ENCODE peak calls at places on chromosomes 13 and 19, in nine cellular contexts. O is pons; W is germinal center; C is trophoblast cell; V is aorta; F is cardiac muscle cell; I is lower leg skin; E is body of pancreas; K is stimulated activated CD8-positive, alpha-beta memory T cell treated with anti-CD3 and anti-CD28 coated beads, Interleukin-2, amount 100 ng/mL, for 48 hours. B is an unnamed sample.

GRCh38 chr13:113410472-113411201 is 42.7 kb downstream of the ADPRHL1 start:
- DNase-seq in K (no peak), V (peak; percentile 79), O (no peak), E (no peak), W (no peak), F (no peak), C (peak; percentile 25), I (no peak), B (no peak)

GRCh38 chr19:16584825-16585801 is 12.9 kb upstream of the SLC35E1 start:
- DNase-seq in F (no peak), C (no peak), E (no peak), O (no peak), W (no peak), V (no peak), K (no peak), I (no peak), B (no peak)

GRCh38 chr19:4633140-4633967 is 6.0 kb upstream of the TNFAIP8L1 start:
- DNase-seq in V (peak; percentile 83), F (peak; percentile 84), C (peak; percentile 81), I (no peak), W (peak; percentile 58), K (peak; percentile 36), O (peak; percentile 82), E (peak; percentile 74), B (no peak)

GRCh38 chr19:11203194-11204075 is 6.1 kb upstream of the KANK2 start:
- DNase-seq in C (peak; percentile 15), I (peak; percentile 71), O (peak; percentile 26), F (peak; percentile 93), K (peak; percentile 32), V (peak; percentile 91), W (peak; percentile 72), E (peak; percentile 63), B (no peak)

GRCh38 chr13:27130223-27131015 is 41.2 kb downstream of the USP12 start:
- DNase-seq in C (no peak), E (no peak), V (no peak), F (peak; percentile 76), W (no peak), I (no peak), O (no peak), K (no peak), B (no peak)

GRCh38 chr19:32581704-32582164 is 744 bp downstream of the PDCD5 start:
- DNase-seq in O (no peak), C (peak; percentile 34), E (no peak), V (no peak), K (no peak), I (no peak), F (peak; percentile 72), W (no peak), B (no peak)

GRCh38 chr19:51398096-51398704 is 7.8 kb upstream of the C19orf84 start:
- DNase-seq in V (no peak), W (peak; percentile 45), I (no peak), C (no peak), O (peak; percentile 62), K (no peak), F (peak; percentile 39), E (no peak), B (no peak)

GRCh38 chr13:111911141-111911720 is 155.7 kb upstream of the SOX1 start:
- DNase-seq in V (no peak), O (no peak), W (no peak), I (no peak), K (no peak), F (no peak), E (no peak), C (no peak), B (no peak)

GRCh38 chr13:100753391-100753790 is 78.8 kb upstream of the TMTC4 start:
- DNase-seq in K (no peak), C (no peak), W (no peak), E (no peak), I (no peak), V (no peak), F (no peak), O (no peak), B (no peak)

GRCh38 chr13:78675112-78675511 is 16.2 kb upstream of the OBI1 start:
- DNase-seq in O (no peak), W (no peak), F (no peak), E (no peak), I (no peak), C (no peak), V (no peak), K (no peak), B (no peak)

GRCh38 chr19:48698046-48698445 is 2.3 kb downstream of the FUT2 start:
- DNase-seq in O (no peak), F (peak; percentile 85), W (no peak), C (no peak), E (peak; percentile 46), I (no peak), K (no peak), V (no peak), B (no peak)

GRCh38 chr13:24233351-24233901 is 72.9 kb downstream of the SPATA13 start:
- DNase-seq in K (no peak), F (peak; percentile 79), E (no peak), I (no peak), C (no peak), V (no peak), O (no peak), W (no peak), B (no peak)

GRCh38 chr19:17883627-17884413 is 12.1 kb downstream of the SLC5A5 start:
- DNase-seq in E (no peak), V (no peak), O (no peak), W (peak; percentile 3), C (peak; percentile 18), F (no peak), K (no peak), I (no peak), B (no peak)

GRCh38 chr13:34201050-34201913 is 383.3 kb downstream of the RFC3 start:
- DNase-seq in E (no peak), I (peak; percentile 43), F (peak; percentile 88), O (no peak), W (no peak), V (no peak), C (no peak), K (no peak), B (no peak)

GRCh38 chr13:64371461-64371860 is 2858.7 kb downstream of the PCDH9 start:
- DNase-seq in K (no peak), W (no peak), V (no peak), O (no peak), E (no peak), F (no peak), C (no peak), I (no peak), B (no peak)

GRCh38 chr19:32421589-32422361 is 16.2 kb downstream of the DPY19L3 start:
- DNase-seq in E (no peak), O (peak; percentile 49), K (no peak), C (peak; percentile 40), V (no peak), W (no peak), F (peak; percentile 65), I (no peak), B (no peak)

GRCh38 chr13:112115403-112116091 is 48.6 kb downstream of the SOX1 start:
- DNase-seq in O (no peak), K (no peak), F (no peak), C (no peak), V (no peak), I (no peak), E (no peak), W (no peak), B (no peak)

GRCh38 chr13:111210488-111210887 is 95.4 kb downstream of the ARHGEF7 start:
- DNase-seq in K (no peak), F (peak; percentile 88), V (peak; percentile 71), E (no peak), O (peak; percentile 82), I (no peak), C (no peak), W (no peak), B (no peak)

GRCh38 chr13:70523622-70524021 is 415.4 kb upstream of the KLHL1 start:
- DNase-seq in K (no peak), E (no peak), F (no peak), O (no peak), V (no peak), C (no peak), I (no peak), W (no peak), B (no peak)

GRCh38 chr19:17555929-17556813 is 722 bp downstream of the COLGALT1 start:
- DNase-seq in E (peak; percentile 65), O (peak; percentile 43), I (peak; percentile 49), F (peak; percentile 81), C (peak; percentile 60), W (no peak), K (peak; percentile 9), V (peak; percentile 87), B (no peak)

GRCh38 chr19:33740811-33741396 is 55.8 kb upstream of the KCTD15 start:
- DNase-seq in C (no peak), K (no peak), O (no peak), W (peak; percentile 16), V (no peak), I (no peak), F (peak; percentile 58), E (peak; percentile 25), B (peak; percentile 3)

GRCh38 chr19:38551450-38551813 is 66.3 kb downstream of the MAP4K1 start:
- DNase-seq in I (no peak), E (no peak), V (peak; percentile 3), O (no peak), C (no peak), W (no peak), F (no peak), K (peak; percentile 53), B (no peak)

GRCh38 chr13:109348514-109349340 is 437.7 kb downstream of the IRS2 start:
- DNase-seq in V (no peak), F (peak; percentile 27), C (no peak), E (no peak), O (no peak), I (no peak), K (no peak), W (no peak), B (no peak)

GRCh38 chr13:110356362-110356761 is 49.3 kb downstream of the COL4A2 start:
- DNase-seq in W (no peak), F (no peak), C (no peak), K (no peak), O (no peak), V (peak; percentile 59), I (no peak), E (no peak), B (no peak)

GRCh38 chr19:41821003-41821735 is 23.3 kb downstream of the LYPD4 start:
- DNase-seq in I (no peak), V (no peak), O (peak; percentile 40), F (peak; percentile 40), K (peak; percentile 17), W (peak; percentile 88), C (no peak), E (peak; percentile 44), B (no peak)

GRCh38 chr19:5048091-5048726 is 79.3 kb downstream of the KDM4B start:
- DNase-seq in W (peak; percentile 83), F (peak; percentile 87), O (peak; percentile 28), K (peak; percentile 50), E (peak; percentile 87), V (peak; percentile 86), I (peak; percentile 81), C (peak; percentile 54), B (no peak)

GRCh38 chr13:40591091-40591490 is 75.3 kb downstream of the FOXO1 start:
- DNase-seq in E (no peak), V (no peak), K (no peak), W (no peak), O (no peak), C (no peak), I (no peak), F (no peak), B (no peak)

GRCh38 chr19:17576758-17577532 is 21.5 kb downstream of the COLGALT1 start:
- DNase-seq in C (peak; percentile 12), F (peak; percentile 51), W (peak; percentile 27), I (peak; percentile 37), V (peak; percentile 70), O (no peak), K (peak; percentile 46), E (no peak), B (peak; percentile 53)

GRCh38 chr19:13404236-13404635 is 102.0 kb downstream of the CACNA1A start:
- DNase-seq in W (no peak), F (no peak), O (no peak), E (peak; percentile 16), C (no peak), I (no peak), V (no peak), K (no peak), B (no peak)

GRCh38 chr13:111187879-111188643 is 73.0 kb downstream of the ARHGEF7 start:
- DNase-seq in E (no peak), O (no peak), W (no peak), F (peak; percentile 47), I (no peak), V (no peak), K (no peak), C (peak; percentile 43), B (no peak)

GRCh38 chr19:39729594-39729993 is 8.2 kb downstream of the CLC start:
- DNase-seq in F (no peak), E (no peak), O (no peak), K (no peak), V (no peak), I (no peak), C (no peak), W (no peak), B (no peak)

B was measured in NCI-H1048.